ENCODE peak calls at places on chromosome 1, in nine cellular contexts. I, R, J, S, T, Y, K, V and C are unnamed samples.
A peak's percentile ranks its signal among the peaks of the same experiment; 100 is the strongest.

GRCh38 chr1:63326473-63327380 is 4.4 kb downstream of the FOXD3 start:
- DNase-seq in Y (no peak), K (no peak), V (peak; percentile 53), T (no peak), S (no peak), R (no peak), J (no peak), I (peak; percentile 20), C (no peak)

GRCh38 chr1:205842177-205842576 is 7.8 kb downstream of the PM20D1 start:
- DNase-seq in V (no peak), S (no peak), R (no peak), T (no peak), Y (no peak), K (no peak), J (no peak), I (no peak), C (no peak)

GRCh38 chr1:205240569-205240968 is 12.8 kb downstream of the TMCC2 start:
- DNase-seq in Y (no peak), I (no peak), J (no peak), V (no peak), T (no peak), S (no peak), K (peak; percentile 20), R (no peak), C (no peak)

GRCh38 chr1:155327981-155328380 is 7.3 kb downstream of the RUSC1 start:
- DNase-seq in J (no peak), S (no peak), I (no peak), R (no peak), K (no peak), T (no peak), V (no peak), Y (no peak), C (no peak)

GRCh38 chr1:214574598-214575411 is 23.4 kb upstream of the PTPN14 start:
- DNase-seq in T (no peak), R (no peak), K (no peak), I (no peak), J (no peak), V (no peak), S (no peak), Y (no peak), C (no peak)

GRCh38 chr1:151581946-151582345 is 29.9 kb upstream of the SNX27 start:
- DNase-seq in K (no peak), Y (no peak), T (no peak), S (no peak), J (no peak), V (no peak), R (no peak), I (no peak), C (no peak)

GRCh38 chr1:224852901-224853568 is 76.4 kb upstream of the DNAH14 start:
- DNase-seq in V (no peak), Y (no peak), S (peak; percentile 35), I (no peak), R (peak; percentile 37), T (peak; percentile 41), K (no peak), J (no peak), C (no peak)

GRCh38 chr1:183185941-183186490 is at the start of gene LAMC2:
- DNase-seq in I (no peak), V (peak; percentile 67), Y (peak; percentile 33), S (no peak), T (peak; percentile 73), R (no peak), K (peak; percentile 81), J (peak; percentile 66), C (no peak)

GRCh38 chr1:50774759-50775351 is 185.2 kb downstream of the FAF1 start:
- DNase-seq in T (peak; percentile 57), Y (no peak), R (peak; percentile 54), J (no peak), I (peak; percentile 58), K (no peak), V (peak; percentile 19), S (peak; percentile 20), C (no peak)

GRCh38 chr1:205317311-205317917 is 4.1 kb downstream of the NUAK2 start:
- DNase-seq in Y (peak; percentile 80), R (no peak), J (peak; percentile 96), S (no peak), V (no peak), T (peak; percentile 82), K (peak; percentile 96), I (no peak), C (no peak)

GRCh38 chr1:53369034-53369750 is 41.3 kb upstream of the LRP8 start:
- DNase-seq in R (no peak), T (no peak), K (peak; percentile 54), V (no peak), I (no peak), J (peak; percentile 19), S (no peak), Y (no peak), C (no peak)

GRCh38 chr1:67601955-67602354 is 83.0 kb upstream of the GADD45A start:
- DNase-seq in K (no peak), T (no peak), R (no peak), J (no peak), S (no peak), V (no peak), I (no peak), Y (no peak), C (no peak)

GRCh38 chr1:43693371-43693770 is 14.0 kb upstream of the ST3GAL3 start:
- DNase-seq in I (no peak), Y (no peak), S (no peak), K (no peak), R (no peak), V (no peak), J (no peak), T (no peak), C (no peak)

GRCh38 chr1:27099154-27099903 is 55.6 kb downstream of the SLC9A1 start:
- DNase-seq in T (peak; percentile 71), V (peak; percentile 52), S (no peak), R (peak; percentile 90), K (peak; percentile 87), I (peak; percentile 65), J (peak; percentile 48), Y (peak; percentile 81), C (no peak)

GRCh38 chr1:117615474-117615873 is 9.6 kb downstream of the TENT5C start:
- DNase-seq in V (no peak), T (no peak), R (no peak), Y (no peak), K (no peak), J (no peak), I (peak; percentile 57), S (no peak), C (peak; percentile 51)

GRCh38 chr1:92929461-92929860 is 31.8 kb downstream of the DIPK1A start:
- DNase-seq in V (no peak), R (no peak), T (no peak), S (no peak), K (no peak), Y (no peak), J (no peak), I (no peak), C (no peak)

GRCh38 chr1:88061106-88061829 is 622.8 kb upstream of the PKN2 start:
- DNase-seq in T (peak; percentile 65), J (peak; percentile 68), K (no peak), Y (no peak), S (peak; percentile 10), R (peak; percentile 70), I (peak; percentile 51), V (peak; percentile 35), C (no peak)

GRCh38 chr1:199084293-199084692 is 445.5 kb downstream of the PTPRC start:
- DNase-seq in K (no peak), I (no peak), Y (no peak), R (no peak), T (no peak), S (peak; percentile 8), J (no peak), V (no peak), C (no peak)

DNA sequence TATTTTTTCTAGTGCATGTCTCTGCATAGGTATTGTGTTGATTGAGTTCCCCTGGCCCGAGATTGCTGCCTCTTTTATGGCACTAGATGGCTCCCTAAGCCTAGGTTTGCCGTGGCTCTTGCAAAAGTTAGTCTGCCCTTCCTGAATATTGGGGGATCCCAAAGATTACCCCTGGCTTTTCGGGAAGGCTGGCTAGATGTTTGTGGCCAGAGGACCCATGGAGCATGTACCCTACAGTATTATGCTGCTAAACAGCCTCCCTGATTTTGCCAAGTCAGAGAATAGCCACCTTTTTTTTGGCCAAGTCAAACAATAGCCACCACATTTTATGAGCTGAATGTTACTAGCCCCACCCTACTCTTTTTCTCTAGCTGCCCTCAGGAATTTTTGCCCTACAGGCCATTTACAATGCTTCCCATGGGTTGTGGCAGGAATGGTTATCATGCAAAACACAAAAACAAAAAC is 343.2 kb downstream of the OLFM3 start:
- DNase-seq in T (peak; percentile 13), Y (no peak), V (peak; percentile 12), K (no peak), I (no peak), S (no peak), J (no peak), R (no peak), C (no peak)
- TF ChIP-seq CTCF in T (no peak), Y (no peak), V (peak; percentile 35), K (no peak), I (no peak), S (peak; percentile 7), J (no peak), R (no peak), C (no peak)

GRCh38 chr1:95953005-95953404 is 719.0 kb downstream of the RWDD3 start:
- DNase-seq in S (no peak), R (no peak), K (no peak), V (no peak), T (no peak), I (no peak), J (no peak), Y (no peak), C (no peak)
- TF ChIP-seq CTCF in S (no peak), R (no peak), K (peak; percentile 17), V (peak; percentile 10), T (no peak), I (no peak), J (no peak), Y (no peak), C (no peak)

GRCh38 chr1:203593723-203594122 is 32.9 kb upstream of the ATP2B4 start:
- DNase-seq in R (peak; percentile 59), S (no peak), I (peak; percentile 45), T (peak; percentile 46), K (no peak), J (peak; percentile 59), V (no peak), Y (no peak), C (peak; percentile 42)
- TF ChIP-seq CTCF in R (peak; percentile 56), S (no peak), I (peak; percentile 52), T (no peak), K (peak; percentile 38), J (no peak), V (no peak), Y (no peak), C (peak; percentile 46)

DNA sequence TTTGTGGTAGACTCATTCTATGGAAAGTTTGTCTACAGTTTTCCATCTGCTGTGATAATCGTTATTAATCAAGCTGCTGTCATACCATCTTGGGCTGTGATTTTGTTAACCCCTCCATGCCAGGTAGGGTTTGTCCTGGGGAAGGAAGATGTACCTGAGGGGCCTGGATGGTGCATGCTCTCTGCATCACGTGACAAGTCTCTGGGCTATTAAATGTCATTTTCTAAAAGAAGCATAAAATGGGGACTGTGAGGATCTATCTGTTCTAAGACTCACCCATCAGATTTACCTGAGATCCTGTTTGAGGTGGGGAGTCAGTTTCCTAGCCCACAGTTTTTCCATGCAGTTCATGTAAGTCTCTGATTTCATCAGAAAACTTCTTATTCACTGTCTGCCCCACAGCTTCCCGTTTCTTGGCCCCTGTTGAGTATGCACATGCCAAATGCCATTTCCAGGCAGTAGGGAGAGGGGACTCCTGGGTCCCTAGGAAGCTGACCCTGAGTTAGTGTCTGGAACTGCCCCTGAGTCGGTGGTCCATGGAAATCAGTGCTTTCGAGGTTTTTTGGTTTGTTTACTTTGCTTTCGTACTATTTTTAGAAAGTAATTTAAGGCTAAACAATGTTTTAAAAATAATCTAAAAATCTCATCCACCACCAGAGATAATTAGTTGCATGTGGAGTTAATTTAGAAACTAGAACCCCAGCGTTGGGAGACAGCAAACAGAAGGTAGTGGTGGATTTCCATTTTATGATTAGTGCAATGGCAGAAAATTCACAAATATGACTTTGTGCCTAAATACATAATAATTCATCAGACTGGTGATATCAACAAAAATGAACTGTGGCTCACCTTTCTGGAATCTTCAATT is 46.7 kb downstream of the ZBTB18 start:
- DNase-seq in I (no peak), V (no peak), J (no peak), R (no peak), K (no peak), Y (no peak), T (no peak), S (no peak), C (no peak)
- TF ChIP-seq CTCF in I (no peak), V (no peak), J (no peak), R (no peak), K (no peak), Y (no peak), T (no peak), S (no peak), C (no peak)